ENCODE peak calls at places on chromosome 17, in seven cellular contexts. F is PC-3, Y is OCI-LY7, D is GM23338, L is hepatocyte, K is SK-N-SH, N is HCT116. U is an unnamed sample.

GRCh38 chr17:45900136-45900535 is 5.8 kb downstream of the MAPT start:
- DNase-seq in D (no peak), K (no peak), F (no peak), N (no peak), Y (no peak), L (no peak), U (no peak)

GRCh38 chr17:59769891-59770290 is 62.4 kb downstream of the VMP1 start:
- DNase-seq in N (no peak), Y (no peak), K (no peak), L (no peak), D (no peak), F (no peak), U (no peak)

GRCh38 chr17:34503804-34504203 is 75.6 kb upstream of the TMEM132E start:
- DNase-seq in D (no peak), F (no peak), Y (no peak), N (no peak), L (peak; percentile 40), K (no peak), U (peak; percentile 16)

GRCh38 chr17:3647251-3647650 is 10.7 kb downstream of the CTNS start:
- DNase-seq in K (no peak), L (no peak), F (no peak), Y (no peak), N (no peak), D (no peak), U (no peak)

GRCh38 chr17:71828182-71828596 is 292.6 kb upstream of the SOX9 start:
- DNase-seq in F (no peak), Y (no peak), K (peak; percentile 58), L (no peak), D (peak; percentile 97), N (no peak), U (peak; percentile 96)

GRCh38 chr17:54968954-54969400 is 412 bp downstream of the STXBP4 start:
- DNase-seq in K (peak; percentile 69), L (peak; percentile 40), Y (no peak), F (peak; percentile 23), N (no peak), D (no peak), U (no peak)

GRCh38 chr17:8900626-8901585 is 33.4 kb upstream of the PIK3R6 start:
- DNase-seq in F (no peak), D (peak; percentile 39), K (no peak), Y (no peak), L (no peak), N (no peak), U (no peak)

GRCh38 chr17:7015587-7016020 is 3.2 kb downstream of the RNASEK start:
- DNase-seq in F (no peak), D (no peak), L (no peak), N (no peak), Y (no peak), K (no peak), U (no peak)

GRCh38 chr17:21170829-21171228 is 43.1 kb downstream of the TMEM11 start:
- DNase-seq in F (no peak), K (no peak), L (no peak), N (no peak), Y (no peak), D (no peak), U (no peak)

GRCh38 chr17:62802531-62803205 is 5.4 kb downstream of the MARCHF10 start:
- DNase-seq in K (no peak), Y (no peak), D (no peak), L (no peak), F (no peak), N (no peak), U (no peak)

GRCh38 chr17:41800601-41801373 is 11.0 kb downstream of the P3H4 start:
- DNase-seq in L (peak; percentile 96), F (peak; percentile 94), N (peak; percentile 92), K (peak; percentile 18), D (peak; percentile 94), Y (peak; percentile 70), U (peak; percentile 42)

GRCh38 chr17:59511726-59512125 is 53.7 kb upstream of the DHX40 start:
- DNase-seq in K (no peak), Y (no peak), F (no peak), D (no peak), L (no peak), N (no peak), U (no peak)

GRCh38 chr17:8868529-8868951 is 1.1 kb upstream of the PIK3R6 start:
- DNase-seq in D (no peak), F (no peak), Y (no peak), L (no peak), N (no peak), K (no peak), U (no peak)

GRCh38 chr17:1882836-1883235 is 53.0 kb downstream of the RPA1 start:
- DNase-seq in N (no peak), Y (peak; percentile 55), L (peak; percentile 32), F (peak; percentile 54), K (peak; percentile 49), D (peak; percentile 79), U (peak; percentile 66)

GRCh38 chr17:62822080-62822904 is 14.2 kb upstream of the MARCHF10 start:
- DNase-seq in L (no peak), K (no peak), N (no peak), Y (no peak), D (no peak), F (no peak), U (no peak)

GRCh38 chr17:44900894-44901293 is 1.6 kb upstream of the EFTUD2 start:
- DNase-seq in N (no peak), L (peak; percentile 59), Y (no peak), F (peak; percentile 76), K (no peak), D (no peak), U (no peak)

GRCh38 chr17:79387783-79388182 is 223.1 kb downstream of the RBFOX3 start:
- DNase-seq in Y (no peak), N (no peak), K (no peak), D (no peak), F (no peak), L (no peak), U (no peak)

GRCh38 chr17:19260958-19261357 is 23.8 kb downstream of the EPN2 start:
- DNase-seq in N (peak; percentile 10), D (no peak), F (peak; percentile 66), Y (no peak), L (no peak), K (no peak), U (peak; percentile 17)

GRCh38 chr17:17422217-17422610 is 54.6 kb upstream of the MED9 start:
- DNase-seq in N (no peak), L (no peak), Y (no peak), K (no peak), F (no peak), D (no peak), U (no peak)

GRCh38 chr17:10748475-10749110 is 18.8 kb upstream of the TMEM220 start:
- DNase-seq in N (no peak), K (peak; percentile 50), F (no peak), Y (no peak), D (no peak), L (no peak), U (no peak)

GRCh38 chr17:14150604-14151003 is 81.3 kb downstream of the COX10 start:
- DNase-seq in Y (no peak), K (no peak), L (no peak), N (no peak), F (no peak), D (no peak), U (no peak)

DNA sequence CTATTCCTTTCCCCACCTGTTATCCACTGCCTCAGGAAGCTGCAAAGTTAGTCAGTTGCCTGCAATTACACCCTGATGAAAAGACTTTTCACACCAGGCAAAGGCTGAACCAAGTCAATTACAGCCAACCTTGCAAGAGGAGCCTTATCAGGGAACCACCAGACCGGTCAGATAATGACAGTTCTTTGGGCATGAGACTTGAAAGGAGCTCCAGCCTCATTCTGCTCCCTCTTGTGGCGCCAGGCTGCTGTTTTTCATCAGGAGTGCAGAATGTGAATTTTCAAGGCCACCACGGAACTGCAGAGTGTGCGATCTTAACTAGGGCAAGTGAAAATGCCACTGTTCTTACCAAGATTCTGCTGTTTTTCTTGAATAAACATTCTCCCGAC is 22.5 kb downstream of the DNAI2 start:
- DNase-seq in N (peak; percentile 57), F (peak; percentile 67), L (peak; percentile 88), Y (peak; percentile 39), K (peak; percentile 76), D (peak; percentile 81), U (peak; percentile 82)
- H3K36me3 ChIP-seq in N (no peaks in the 10 kb centered on the region), F (no peaks in the 10 kb centered on the region), L (no peaks in the 10 kb centered on the region), Y (no peaks in the 10 kb centered on the region), K (no peaks in the 10 kb centered on the region), D (no peaks in the 10 kb centered on the region), U (no peaks in the 10 kb centered on the region)

GRCh38 chr17:862584-862983 is 80.4 kb downstream of the MRM3 start:
- DNase-seq in L (no peak), D (no peak), N (no peak), K (no peak), Y (no peak), F (no peak), U (no peak)

GRCh38 chr17:866568-867087 is 84.5 kb downstream of the MRM3 start:
- DNase-seq in K (no peak), N (no peak), Y (no peak), F (no peak), L (no peak), D (no peak), U (no peak)

GRCh38 chr17:863880-864279 is 81.7 kb downstream of the MRM3 start:
- DNase-seq in L (no peak), D (no peak), F (no peak), K (no peak), Y (no peak), N (no peak), U (no peak)

GRCh38 chr17:861364-861763 is 79.2 kb downstream of the MRM3 start:
- DNase-seq in N (no peak), L (no peak), D (no peak), F (no peak), K (no peak), Y (no peak), U (no peak)

DNA sequence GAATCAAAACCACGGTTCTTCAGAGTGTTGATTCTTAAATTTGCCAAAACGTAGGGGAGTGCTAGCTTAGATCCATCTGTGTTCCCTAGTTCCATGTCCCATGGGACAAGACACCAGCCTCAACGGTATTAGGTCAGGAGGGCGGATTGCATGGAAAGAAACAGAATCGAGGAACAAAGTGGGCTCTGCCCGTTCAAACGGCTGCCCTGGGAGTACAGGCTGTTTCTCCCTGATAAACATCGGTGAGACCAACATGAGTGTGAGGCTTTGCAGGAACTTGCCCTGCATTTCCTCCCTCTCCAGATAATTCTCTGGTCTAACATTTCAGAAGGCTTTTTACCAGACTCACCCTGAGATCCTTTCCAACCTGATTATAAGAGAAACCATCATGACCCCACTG is 82.2 kb downstream of the MRM3 start:
- DNase-seq in L (no peak), N (no peak), K (peak; percentile 53), F (no peak), Y (no peak), D (no peak), U (no peak)
- H3K27ac ChIP-seq in L (peak overlapping the region; percentile 73), N (no peak overlapping the region), K (peak overlapping the region; percentile 26), F (no peak overlapping the region), Y (no peak overlapping the region), D (peak overlapping the region; percentile 55), U (no peak overlapping the region)

GRCh38 chr17:38602862-38603785 is 2.6 kb downstream of the SRCIN1 start:
- DNase-seq in Y (no peak), D (peak; percentile 73), K (no peak), L (no peak), N (no peak), F (no peak), U (peak; percentile 43)
- TF ChIP-seq EZH2phosphoT487 in Y (no peak), D (no peak), K (no peak), L (no peak), N (no peak), F (no peak), U (no peak)

DNA sequence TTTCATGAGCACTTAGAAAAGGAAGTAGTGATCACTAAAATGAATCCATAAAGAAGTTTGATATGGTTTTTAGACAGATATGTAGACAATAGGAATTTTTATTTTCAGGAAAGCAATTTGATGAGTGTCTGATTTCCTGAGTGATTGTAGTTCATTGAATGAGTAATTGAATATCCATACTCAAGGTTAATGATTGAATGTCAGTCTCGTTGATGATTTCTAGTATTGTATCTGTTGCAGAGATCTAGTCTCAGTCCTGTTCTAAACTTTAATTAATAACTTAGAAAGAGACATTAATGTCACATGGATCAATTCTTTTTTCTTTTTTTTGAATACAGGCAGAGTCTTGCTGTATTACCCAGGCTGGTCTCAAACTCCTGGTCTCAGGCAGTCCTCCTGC is 78.3 kb downstream of the NLK start:
- DNase-seq in K (no peak), F (no peak), Y (no peak), L (no peak), N (no peak), D (no peak), U (no peak)
- H3K36me3 ChIP-seq in K (peaks cover 24% of the 10 kb centered on the region), F (no peaks in the 10 kb centered on the region), Y (no peaks in the 10 kb centered on the region), L (no peaks in the 10 kb centered on the region), N (no peaks in the 10 kb centered on the region), D (peaks cover 10% of the 10 kb centered on the region), U (no peaks in the 10 kb centered on the region)

U was measured in neural progenitor cell.